ENCODE peak calls at places on chromosomes 12 and 14, in six cellular contexts. Q, F, A, H, J and R are unnamed samples.

GRCh38 chr12:77058740-77059139 is 6.6 kb downstream of the E2F7 start:
- DNase-seq in H (no peak), Q (peak), J (no peak), A (no peak), F (no peak), R (no peak)

GRCh38 chr12:67364228-67364627 is 95.1 kb downstream of the CAND1 start:
- DNase-seq in Q (no peak), J (no peak), H (no peak), A (no peak), F (no peak), R (no peak)

GRCh38 chr12:20369164-20370000 is 1.0 kb downstream of the PDE3A start:
- DNase-seq in H (no peak), Q (peak), J (peak), A (no peak), F (peak), R (peak)

GRCh38 chr12:113688313-113688712 is 216.6 kb upstream of the LHX5 start:
- DNase-seq in J (no peak), H (no peak), F (no peak), A (no peak), Q (no peak), R (no peak)

GRCh38 chr14:55383039-55383438 is 28.6 kb downstream of the ATG14 start:
- DNase-seq in H (no peak), F (peak), J (no peak), A (no peak), Q (no peak), R (no peak)

GRCh38 chr12:108804361-108804949 is 52.9 kb downstream of the SSH1 start:
- DNase-seq in H (no peak), Q (no peak), F (peak), J (no peak), A (no peak), R (no peak)

GRCh38 chr12:86254399-86255107 is 1.6 kb downstream of the MGAT4C start:
- DNase-seq in H (no peak), A (no peak), Q (no peak), F (no peak), J (no peak), R (no peak)

GRCh38 chr12:58186914-58187313 is 245.5 kb downstream of the ATP23 start:
- DNase-seq in F (no peak), H (no peak), J (no peak), Q (no peak), A (no peak), R (no peak)

GRCh38 chr14:71414631-71415403 is 507.6 kb downstream of the PCNX1 start:
- DNase-seq in F (no peak), H (no peak), Q (no peak), J (no peak), A (no peak), R (no peak)

GRCh38 chr14:78902010-78902623 is 731.9 kb downstream of the NRXN3 start:
- DNase-seq in H (no peak), Q (peak), J (peak), F (no peak), A (peak), R (peak)

GRCh38 chr14:91911474-91912032 is 35.9 kb downstream of the FBLN5 start:
- DNase-seq in A (peak), J (peak), F (no peak), H (no peak), Q (peak), R (peak)

GRCh38 chr12:43733687-43734086 is 24.9 kb downstream of the PUS7L start:
- DNase-seq in H (no peak), A (no peak), J (no peak), Q (no peak), F (no peak), R (no peak)

GRCh38 chr12:55929306-55929791 is 1.6 kb upstream of the DGKA start:
- DNase-seq in Q (no peak), F (peak), H (no peak), J (no peak), A (no peak), R (no peak)

GRCh38 chr12:65164244-65164643 is 5.1 kb upstream of the LEMD3 start:
- DNase-seq in J (no peak), A (no peak), H (no peak), Q (no peak), F (no peak), R (no peak)

GRCh38 chr14:74531467-74531866 is 37.9 kb downstream of the ISCA2 start:
- DNase-seq in A (no peak), Q (no peak), H (no peak), J (no peak), F (peak), R (no peak)

GRCh38 chr12:47328831-47329545 is 249.2 kb upstream of the AMIGO2 start:
- DNase-seq in Q (no peak), J (no peak), H (no peak), F (no peak), A (no peak), R (no peak)

GRCh38 chr14:101235042-101235871 is 326.0 kb upstream of the DIO3 start:
- DNase-seq in J (peak), Q (peak), F (peak), A (peak), H (no peak), R (no peak)

GRCh38 chr14:92352158-92352985 is 29.4 kb downstream of the SLC24A4 start:
- DNase-seq in F (no peak), A (no peak), Q (peak), H (no peak), J (no peak), R (no peak)

GRCh38 chr14:90758959-90759358 is 57.3 kb downstream of the TTC7B start:
- DNase-seq in F (peak), H (no peak), J (peak), A (no peak), Q (no peak), R (peak)

GRCh38 chr14:94827711-94828505 is 58.0 kb upstream of the GSC start:
- DNase-seq in F (no peak), Q (no peak), H (no peak), A (no peak), J (no peak), R (peak)

GRCh38 chr12:131720921-131721320 is 10.0 kb downstream of the SFSWAP start:
- DNase-seq in H (no peak), J (no peak), A (no peak), F (no peak), Q (peak), R (no peak)

GRCh38 chr14:25111061-25111601 is 61.2 kb upstream of the STXBP6 start:
- DNase-seq in Q (peak), H (no peak), J (peak), A (no peak), F (no peak), R (no peak)

GRCh38 chr14:101289230-101289690 is 272.0 kb upstream of the DIO3 start:
- DNase-seq in F (no peak), J (no peak), A (no peak), H (no peak), Q (no peak), R (peak)

GRCh38 chr12:30691122-30691879 is 4.4 kb downstream of the IPO8 start:
- DNase-seq in Q (peak), J (no peak), A (no peak), H (no peak), F (no peak), R (no peak)

GRCh38 chr12:94997726-94998125 is 5.8 kb downstream of the NDUFA12 start:
- DNase-seq in J (no peak), Q (no peak), H (no peak), F (no peak), A (no peak), R (no peak)

GRCh38 chr12:53078425-53079225 is 565 bp downstream of the SPRYD3 start:
- DNase-seq in A (no peak), Q (no peak), H (no peak), J (peak), F (no peak), R (no peak)

GRCh38 chr14:97113339-97113738 is 316.2 kb downstream of the VRK1 start:
- DNase-seq in Q (peak), J (no peak), A (peak), H (no peak), F (no peak), R (no peak)

GRCh38 chr12:122835693-122836026 is 403 bp downstream of the HIP1R start:
- DNase-seq in A (no peak), F (no peak), H (no peak), J (no peak), Q (peak), R (no peak)

GRCh38 chr12:47184813-47185212 is 105.1 kb upstream of the AMIGO2 start:
- DNase-seq in Q (peak), J (peak), A (no peak), H (no peak), F (no peak), R (peak)

GRCh38 chr14:73784065-73784987 is 67.3 kb upstream of the PTGR2 start:
- DNase-seq in H (no peak), F (peak), A (no peak), J (peak), Q (peak), R (peak)

GRCh38 chr14:65330416-65330815 is 82.1 kb upstream of the FUT8 start:
- DNase-seq in J (no peak), F (no peak), A (no peak), H (no peak), Q (no peak), R (no peak)

GRCh38 chr12:48940181-48940580 is 14.9 kb upstream of the FKBP11 start:
- DNase-seq in J (no peak), A (no peak), Q (peak), F (peak), H (no peak), R (no peak)

GRCh38 chr12:25866586-25867378 is 91.7 kb upstream of the RASSF8 start:
- DNase-seq in H (no peak), J (no peak), Q (no peak), F (no peak), A (no peak), R (no peak)